ENCODE peak calls at places on chromosomes 3 and 15, in ten cellular contexts. O, Z, J, K, F, M, I, C, P and H are unnamed samples.

GRCh38 chr15:81531971-81532370 is 158.0 kb upstream of the TMC3 start:
- DNase-seq in O (no peak), Z (no peak), J (no peak), K (no peak), F (no peak), M (no peak), I (no peak), C (peak; percentile 45), P (no peak), H (no peak)

GRCh38 chr15:31464216-31465082 is 137.8 kb downstream of the KLF13 start:
- DNase-seq in O (no peak), Z (peak; percentile 56), J (no peak), K (no peak), F (no peak), M (no peak), I (no peak), C (no peak), P (no peak), H (no peak)

GRCh38 chr15:23069496-23070166 is 30.3 kb upstream of the TUBGCP5 start:
- DNase-seq in O (no peak), Z (no peak), J (no peak), K (no peak), F (no peak), M (no peak), I (no peak), C (no peak), P (no peak), H (no peak)

GRCh38 chr3:139523718-139524117 is 15.8 kb downstream of the RBP1 start:
- DNase-seq in O (no peak), Z (no peak), J (no peak), K (no peak), F (no peak), M (no peak), I (no peak), C (no peak), P (no peak), H (no peak)

GRCh38 chr3:110711851-110712396 is 359.7 kb upstream of the NECTIN3 start:
- DNase-seq in O (no peak), Z (no peak), J (no peak), K (no peak), F (no peak), M (no peak), I (no peak), C (no peak), P (no peak), H (no peak)

GRCh38 chr3:172068977-172069376 is 29.6 kb downstream of the FNDC3B start:
- DNase-seq in O (no peak), Z (no peak), J (no peak), K (no peak), F (no peak), M (no peak), I (no peak), C (no peak), P (no peak), H (no peak)

GRCh38 chr15:100900136-100900894 is 18.8 kb upstream of the LRRK1 start:
- DNase-seq in O (no peak), Z (peak; percentile 73), J (no peak), K (peak; percentile 63), F (no peak), M (no peak), I (no peak), C (no peak), P (no peak), H (no peak)

GRCh38 chr15:65337436-65338070 is 33.1 kb downstream of the RNU5B-1 start:
- DNase-seq in O (no peak), Z (no peak), J (no peak), K (no peak), F (no peak), M (no peak), I (no peak), C (no peak), P (no peak), H (no peak)

GRCh38 chr3:45642731-45643152 is 46.5 kb upstream of the SACM1L start:
- DNase-seq in O (no peak), Z (no peak), J (peak; percentile 52), K (no peak), F (no peak), M (no peak), I (peak; percentile 56), C (no peak), P (no peak), H (no peak)

GRCh38 chr3:108477511-108478147 is 32.8 kb downstream of the MYH15 start:
- DNase-seq in O (peak; percentile 38), Z (no peak), J (no peak), K (peak; percentile 38), F (peak; percentile 68), M (peak; percentile 41), I (peak; percentile 80), C (peak; percentile 72), P (no peak), H (peak; percentile 68)

DNA sequence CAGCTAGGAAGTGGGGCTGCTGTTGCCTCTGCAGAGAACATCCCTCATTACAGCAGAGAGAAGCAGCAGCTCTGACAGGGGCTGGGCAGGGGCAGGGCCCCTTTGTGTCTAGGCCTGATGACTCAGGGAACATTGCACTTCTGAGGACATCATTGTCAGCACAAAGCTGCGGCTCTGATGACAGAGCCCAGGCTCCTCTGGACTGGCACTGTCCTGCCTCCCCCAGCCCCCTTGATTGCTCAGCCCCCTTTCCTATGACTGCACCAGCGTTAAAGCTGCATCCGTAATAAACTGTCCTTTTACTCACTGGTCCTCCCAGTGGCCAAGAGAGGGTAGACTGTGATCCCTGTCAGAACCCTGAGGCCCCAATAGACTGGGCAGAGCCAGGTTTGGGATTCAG is 18.3 kb downstream of the TRH start:
- DNase-seq in O (no peak), Z (no peak), J (no peak), K (no peak), F (no peak), M (no peak), I (peak; percentile 3), C (peak; percentile 13), P (no peak), H (no peak)
- TF ChIP-seq CTCF in O (no peak), Z (no peak), J (no peak), K (no peak), F (no peak), M (no peak), I (peak; percentile 63), C (peak; percentile 26), P (no peak), H (no peak)

GRCh38 chr3:152257246-152258074 is 11.3 kb upstream of the MBNL1 start:
- DNase-seq in O (peak; percentile 28), Z (no peak), J (no peak), K (no peak), F (peak; percentile 53), M (peak; percentile 48), I (peak; percentile 49), C (no peak), P (no peak), H (no peak)

GRCh38 chr3:152256829-152257228 is 11.9 kb upstream of the MBNL1 start:
- DNase-seq in O (no peak), Z (no peak), J (no peak), K (no peak), F (no peak), M (no peak), I (no peak), C (no peak), P (no peak), H (no peak)

GRCh38 chr3:152254031-152254430 is 14.7 kb upstream of the MBNL1 start:
- DNase-seq in O (no peak), Z (no peak), J (no peak), K (no peak), F (no peak), M (no peak), I (no peak), C (no peak), P (no peak), H (no peak)

GRCh38 chr3:152253514-152253913 is 15.2 kb upstream of the MBNL1 start:
- DNase-seq in O (no peak), Z (no peak), J (no peak), K (no peak), F (no peak), M (no peak), I (no peak), C (no peak), P (no peak), H (no peak)

GRCh38 chr3:152255290-152255689 is 13.4 kb upstream of the MBNL1 start:
- DNase-seq in O (no peak), Z (no peak), J (no peak), K (no peak), F (no peak), M (no peak), I (no peak), C (no peak), P (no peak), H (no peak)
- TF ChIP-seq CTCF in O (no peak), Z (no peak), J (no peak), K (no peak), F (no peak), M (no peak), I (no peak), C (no peak), P (no peak), H (no peak)

GRCh38 chr3:33523093-33523667 is 83.0 kb upstream of the UBP1 start:
- DNase-seq in O (no peak), Z (no peak), J (no peak), K (no peak), F (no peak), M (no peak), I (no peak), C (no peak), P (no peak), H (no peak)

GRCh38 chr3:33526787-33527186 is 86.6 kb upstream of the UBP1 start:
- DNase-seq in O (no peak), Z (no peak), J (no peak), K (no peak), F (no peak), M (no peak), I (no peak), C (no peak), P (no peak), H (no peak)

GRCh38 chr3:33525232-33525631 is 85.0 kb upstream of the UBP1 start:
- DNase-seq in O (no peak), Z (no peak), J (no peak), K (no peak), F (no peak), M (no peak), I (no peak), C (no peak), P (no peak), H (no peak)
- TF ChIP-seq CTCF in O (no peak), Z (no peak), J (no peak), K (no peak), F (no peak), M (no peak), I (no peak), C (no peak), P (no peak), H (no peak)

DNA sequence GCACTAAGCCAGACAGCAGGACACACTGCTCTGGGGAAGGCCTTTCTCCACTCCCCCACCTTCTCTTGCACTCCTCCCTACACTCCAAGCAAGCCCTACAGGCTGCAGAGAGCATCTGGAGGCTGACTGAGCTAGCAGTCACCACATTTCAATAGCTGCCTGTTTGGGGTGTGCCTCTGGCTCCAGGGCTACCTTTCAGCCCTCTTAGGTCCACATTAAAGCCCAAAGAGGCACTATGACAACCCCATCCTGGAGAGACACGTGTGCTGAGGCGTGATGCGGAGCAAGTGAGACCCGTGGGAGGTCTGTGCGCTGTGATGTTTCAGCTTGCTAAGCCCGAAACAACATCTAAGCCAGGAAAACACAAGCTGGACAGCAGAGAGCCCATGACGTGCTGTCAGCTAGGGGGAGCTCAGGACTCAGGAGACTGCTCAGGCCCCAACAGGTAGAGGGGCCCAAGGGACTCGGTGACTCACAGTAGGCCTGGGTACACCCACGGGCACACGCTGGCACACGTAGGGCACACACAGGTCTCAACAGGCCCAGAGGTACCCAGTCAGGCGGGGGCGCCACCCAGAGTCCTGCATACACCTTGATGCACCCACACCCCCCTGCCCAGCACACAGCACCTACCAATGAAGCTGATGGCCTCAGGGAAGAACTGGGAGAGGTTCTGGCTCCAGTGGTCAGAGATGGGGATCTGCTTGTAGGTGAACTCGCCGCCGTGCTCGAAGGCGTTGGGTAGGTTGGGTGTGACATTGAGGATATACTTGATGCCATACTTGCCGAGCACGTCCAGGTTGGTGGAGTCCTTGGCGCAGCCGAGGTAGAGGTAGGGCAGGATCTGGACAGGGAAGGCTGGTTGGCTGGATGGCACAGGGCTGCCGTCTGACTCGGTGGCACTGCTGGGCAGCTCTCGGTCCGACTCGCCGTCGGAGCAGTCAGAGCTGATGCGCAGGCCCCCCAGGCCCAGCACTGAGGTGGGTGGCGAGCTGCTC is 2.8 kb downstream of the DUSP7 start:
- DNase-seq in O (peak; percentile 68), Z (peak; percentile 98), J (peak; percentile 69), K (peak; percentile 54), F (peak; percentile 28), M (peak; percentile 68), I (no peak), C (peak; percentile 100), P (peak; percentile 45), H (peak; percentile 72)
- TF ChIP-seq CTCF in O (peak; percentile 82), Z (peak; percentile 77), J (peak; percentile 6), K (no peak), F (peak; percentile 6), M (peak; percentile 68), I (no peak), C (peak; percentile 64), P (peak; percentile 27), H (no peak)